ENCODE peak calls at places on chromosomes 7 and 10, in nine cellular contexts. M, B, F, N, Z, R, P, D and W are unnamed samples.

GRCh38 chr10:88992945-88993537 is 2.4 kb downstream of the FAS start:
- DNase-seq in R (no peak), P (peak; percentile 32), Z (no peak), D (peak; percentile 37), F (no peak), N (no peak), B (no peak), M (no peak), W (no peak)

GRCh38 chr7:126065766-126066165 is 1136.1 kb upstream of the POT1 start:
- DNase-seq in D (no peak), N (no peak), R (no peak), B (no peak), M (no peak), Z (no peak), F (no peak), P (no peak), W (no peak)

GRCh38 chr10:84543077-84543476 is 214.7 kb downstream of the CCSER2 start:
- DNase-seq in D (no peak), F (no peak), B (no peak), R (no peak), Z (no peak), M (no peak), N (no peak), P (peak; percentile 24), W (no peak)

GRCh38 chr7:54814401-54814800 is 55.4 kb upstream of the SEC61G start:
- DNase-seq in Z (no peak), M (no peak), F (no peak), D (no peak), N (no peak), B (no peak), P (no peak), R (no peak), W (no peak)

GRCh38 chr10:122271076-122271475 is at the start of gene BTBD16:
- DNase-seq in N (no peak), D (no peak), P (no peak), B (no peak), M (no peak), R (peak; percentile 20), F (peak; percentile 44), Z (peak; percentile 33), W (no peak)

GRCh38 chr10:69680610-69681009 is 50.6 kb downstream of the FAM241B start:
- DNase-seq in N (no peak), B (no peak), M (no peak), P (no peak), Z (no peak), R (no peak), F (no peak), D (no peak), W (no peak)

GRCh38 chr7:55020481-55020871 is 1.7 kb downstream of the EGFR start:
- DNase-seq in Z (peak; percentile 93), N (peak; percentile 59), M (no peak), B (no peak), D (peak; percentile 87), F (no peak), P (no peak), R (peak; percentile 82), W (no peak)

GRCh38 chr10:77526861-77527617 is 110.6 kb downstream of the KCNMA1 start:
- DNase-seq in B (no peak), N (no peak), F (no peak), M (no peak), D (no peak), R (no peak), Z (no peak), P (no peak), W (no peak)

GRCh38 chr10:79243211-79244067 is 103.8 kb upstream of the PPIF start:
- DNase-seq in R (no peak), F (peak; percentile 93), Z (peak; percentile 87), D (no peak), P (peak; percentile 80), B (no peak), N (peak; percentile 63), M (peak; percentile 79), W (peak; percentile 46)

GRCh38 chr10:79241629-79241989 is 105.7 kb upstream of the PPIF start:
- DNase-seq in F (no peak), D (no peak), Z (no peak), P (no peak), B (no peak), R (no peak), M (no peak), N (no peak), W (no peak)

GRCh38 chr10:79241990-79242619 is 105.2 kb upstream of the PPIF start:
- DNase-seq in Z (peak; percentile 88), F (peak; percentile 93), P (peak; percentile 60), N (peak; percentile 64), R (peak; percentile 84), M (peak; percentile 68), B (no peak), D (peak; percentile 44), W (peak; percentile 58)

GRCh38 chr10:79244068-79244442 is 103.2 kb upstream of the PPIF start:
- DNase-seq in B (no peak), M (peak; percentile 34), Z (no peak), P (no peak), N (no peak), R (no peak), D (no peak), F (no peak), W (no peak)

DNA sequence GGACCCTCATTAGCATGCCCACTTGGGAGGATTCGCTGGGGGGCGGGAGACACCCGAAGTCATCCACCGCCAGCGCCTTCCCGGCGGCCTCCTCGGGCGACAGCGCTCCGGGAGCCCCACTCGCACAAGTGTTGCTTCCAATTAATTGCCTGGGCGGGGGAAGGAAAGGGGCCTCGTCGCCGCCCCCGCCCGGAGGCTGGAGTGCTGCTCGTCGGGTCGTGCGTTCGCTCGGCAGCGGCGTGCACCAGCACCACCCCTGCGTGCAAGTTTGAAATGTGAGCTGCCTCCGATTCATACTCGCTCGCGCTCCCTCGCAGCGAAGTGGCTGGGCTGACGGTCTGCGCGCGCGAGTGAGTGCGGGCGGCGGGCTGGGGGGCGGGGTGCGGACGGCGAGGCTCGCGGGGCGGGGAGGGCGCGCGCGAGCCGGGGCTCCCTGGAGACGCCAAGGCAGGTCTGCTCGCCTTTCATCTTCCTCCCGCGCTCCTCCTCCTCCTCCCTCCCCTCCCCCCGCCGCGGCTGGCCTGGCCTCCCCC is 104.6 kb upstream of the PPIF start:
- DNase-seq in R (peak; percentile 48), M (peak; percentile 63), P (peak; percentile 73), D (no peak), B (no peak), N (peak; percentile 61), Z (peak; percentile 92), F (peak; percentile 93), W (peak; percentile 46)
- TF ChIP-seq POLR2AphosphoS5 in R (peak; percentile 22), M (peak; percentile 79), P (no peak), D (peak; percentile 16), B (no peak), N (peak; percentile 74), Z (peak; percentile 96), F (peak; percentile 87), W (peak; percentile 72)

DNA sequence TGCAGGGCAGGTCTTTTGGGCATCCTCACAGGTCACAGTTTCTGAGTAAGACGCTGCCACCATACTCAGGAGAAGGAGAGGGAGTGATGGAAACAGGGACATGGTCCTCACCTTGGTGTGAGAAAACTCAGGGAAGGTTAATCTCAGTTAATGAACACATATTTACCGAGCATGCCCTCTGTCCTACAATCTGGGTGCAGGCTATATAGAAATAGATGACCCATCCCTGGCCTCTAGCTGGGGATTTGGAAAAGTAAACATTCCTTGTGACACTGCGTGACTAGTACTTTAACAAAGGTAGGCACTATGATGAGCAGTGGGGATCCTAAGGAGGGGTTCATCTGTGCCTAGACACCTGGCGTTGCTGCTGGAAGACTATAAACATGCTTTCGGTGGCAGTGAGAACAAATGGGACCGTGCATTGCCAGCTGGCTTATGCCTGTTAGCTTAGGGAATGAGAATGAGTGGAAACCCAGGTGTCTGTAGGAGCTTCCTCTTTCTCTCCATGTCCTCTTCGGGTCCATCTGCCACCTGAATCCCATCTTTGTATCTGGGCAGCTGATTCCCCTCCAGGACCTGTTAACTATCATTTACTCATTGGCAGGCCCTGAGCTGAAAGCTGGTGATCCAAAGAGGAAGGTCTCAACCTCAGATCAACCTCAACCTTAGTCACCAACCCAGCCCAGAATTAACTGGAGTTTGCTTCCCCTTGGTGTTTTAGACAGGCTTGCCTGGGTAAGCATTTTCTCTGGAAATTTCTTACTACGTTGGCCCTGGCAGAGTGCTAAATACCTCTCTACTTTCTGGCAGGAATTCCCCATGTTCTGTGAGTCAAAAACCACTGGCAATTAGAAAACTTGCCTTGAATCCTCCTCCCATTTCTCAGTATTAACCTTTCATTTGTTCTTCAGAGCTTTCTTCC is 789 bp downstream of the MBL2 start:
- DNase-seq in D (no peak), N (no peak), F (no peak), Z (no peak), P (no peak), B (no peak), M (no peak), R (no peak), W (no peak)
- TF ChIP-seq POLR2AphosphoS5 in D (no peak), N (no peak), F (no peak), Z (no peak), P (no peak), B (no peak), M (no peak), R (no peak), W (no peak)

GRCh38 chr10:90965720-90966119 is 44.8 kb upstream of the ANKRD1 start:
- DNase-seq in D (no peak), B (no peak), R (no peak), P (no peak), Z (no peak), N (no peak), M (no peak), F (no peak), W (no peak)

GRCh38 chr10:90966146-90966545 is 45.3 kb upstream of the ANKRD1 start:
- DNase-seq in F (no peak), N (no peak), P (no peak), B (no peak), D (no peak), Z (no peak), R (no peak), M (no peak), W (no peak)

GRCh38 chr10:90967865-90968264 is 47.0 kb upstream of the ANKRD1 start:
- DNase-seq in M (no peak), F (no peak), R (no peak), N (no peak), Z (no peak), D (no peak), P (no peak), B (no peak), W (no peak)

GRCh38 chr10:90963331-90963730 is 42.4 kb upstream of the ANKRD1 start:
- DNase-seq in M (no peak), F (no peak), N (no peak), Z (no peak), B (no peak), P (no peak), D (no peak), R (no peak), W (no peak)

DNA sequence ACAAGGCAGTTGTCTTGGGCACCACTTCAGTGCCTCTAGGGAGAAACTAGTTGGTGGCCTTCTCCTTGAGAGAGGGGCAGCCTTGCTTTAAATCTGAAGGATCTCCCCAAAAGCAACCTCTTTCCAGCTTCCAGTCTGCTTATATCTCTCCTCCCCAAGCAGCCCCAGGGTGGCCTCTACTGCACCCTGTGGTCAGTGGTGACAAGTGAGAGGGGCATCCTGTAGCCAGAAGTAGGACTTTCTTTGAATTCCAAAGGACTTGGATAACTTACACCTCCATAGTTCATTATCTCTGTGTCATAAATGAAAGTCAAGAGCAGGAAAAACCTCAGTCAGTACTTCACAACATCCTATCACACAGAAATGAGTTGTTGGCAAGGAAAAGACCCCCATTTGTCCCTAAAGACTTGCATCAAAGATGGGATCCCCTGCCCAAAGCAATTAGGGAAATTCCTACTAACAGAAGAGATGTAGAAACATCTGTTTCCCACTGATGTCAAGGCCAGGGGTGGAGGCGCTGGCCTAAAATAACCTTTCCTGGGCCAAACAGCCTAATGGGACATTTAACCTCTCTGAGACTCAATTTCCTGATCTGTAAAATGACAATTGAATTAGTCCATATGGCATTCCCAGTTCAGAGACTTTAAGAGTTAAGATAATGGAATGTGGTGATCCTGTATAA is 44.0 kb upstream of the ANKRD1 start:
- DNase-seq in P (no peak), D (no peak), B (no peak), N (no peak), M (no peak), F (no peak), R (no peak), Z (no peak), W (no peak)
- TF ChIP-seq POLR2AphosphoS5 in P (no peak), D (no peak), B (no peak), N (no peak), M (no peak), F (no peak), R (no peak), Z (no peak), W (no peak)

GRCh38 chr10:63698815-63699205 is 177.6 kb downstream of the REEP3 start:
- DNase-seq in F (no peak), N (no peak), Z (no peak), P (peak; percentile 16), M (no peak), B (no peak), R (no peak), D (no peak), W (no peak)

GRCh38 chr10:63699785-63700184 is 178.6 kb downstream of the REEP3 start:
- DNase-seq in N (no peak), P (no peak), Z (no peak), M (no peak), B (no peak), D (no peak), R (no peak), F (no peak), W (no peak)

GRCh38 chr10:63700209-63700934 is 179.2 kb downstream of the REEP3 start:
- DNase-seq in R (peak; percentile 36), N (no peak), D (no peak), P (no peak), Z (no peak), F (no peak), M (no peak), B (peak; percentile 87), W (no peak)

GRCh38 chr10:63702107-63702506 is 180.9 kb downstream of the REEP3 start:
- DNase-seq in R (no peak), P (no peak), M (no peak), F (no peak), B (no peak), D (no peak), N (no peak), Z (no peak), W (no peak)

DNA sequence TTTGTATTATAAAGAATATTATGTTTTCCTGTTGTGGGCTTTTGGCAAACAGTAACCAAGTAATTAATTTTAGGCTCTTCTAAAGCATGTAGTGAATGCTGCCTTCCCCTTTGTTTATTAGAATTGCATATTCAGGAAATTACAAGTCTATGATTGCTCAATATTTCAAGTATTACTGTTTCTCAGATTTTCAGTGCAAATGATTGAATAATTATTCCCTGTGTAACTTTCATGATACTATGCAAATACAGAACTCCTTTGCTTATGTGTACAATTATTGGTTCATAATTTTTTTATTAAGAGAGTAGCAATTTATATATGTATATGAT is 179.7 kb downstream of the REEP3 start:
- DNase-seq in D (no peak), P (no peak), R (no peak), B (no peak), M (no peak), Z (no peak), F (no peak), N (no peak), W (no peak)
- TF ChIP-seq POLR2AphosphoS5 in D (no peak), P (no peak), R (no peak), B (no peak), M (no peak), Z (peak; percentile 23), F (no peak), N (no peak), W (no peak)